ENCODE peak calls at places on chromosomes 16 and 17, in eight cellular contexts. G is activated CD8-positive, alpha-beta memory T cell treated with anti-CD3 and anti-CD28 coated beads, Interleukin-2, amount 50 U/mL, for 4 hours; S is Calu3; T is T-helper 9 cell; B is Jurkat, Clone E6-1; L is gastrocnemius medialis; K is activated T-helper 1 cell treated with Interleukin-2 at 50 U/mL for 16 hours; X is pancreas. A is an unnamed sample.

GRCh38 chr17:17723354-17724261 is 42.4 kb downstream of the RAI1 start:
- DNase-seq in G (peak; percentile 39), S (no peak), T (peak; percentile 17), B (no peak), L (no peak), K (no peak), X (no peak), A (peak; percentile 52)

GRCh38 chr17:63337579-63337978 is 108.5 kb downstream of the CYB561 start:
- DNase-seq in G (no peak), S (no peak), T (no peak), B (no peak), L (no peak), K (no peak), X (no peak), A (no peak)

GRCh38 chr17:7745748-7746470 is 28.4 kb downstream of the DNAH2 start:
- DNase-seq in G (no peak), S (peak; percentile 50), T (no peak), B (no peak), L (no peak), K (no peak), X (no peak), A (no peak)

GRCh38 chr17:50540485-50541401 is 6.2 kb upstream of the SPATA20 start:
- DNase-seq in G (no peak), S (no peak), T (no peak), B (no peak), L (no peak), K (no peak), X (peak; percentile 77), A (no peak)

GRCh38 chr16:6132121-6132520 is 1034.5 kb upstream of the EEF2KMT start:
- DNase-seq in G (no peak), S (no peak), T (no peak), B (peak; percentile 1), L (no peak), K (no peak), X (no peak), A (no peak)

GRCh38 chr16:88921603-88921995 is 55.1 kb upstream of the PABPN1L start:
- DNase-seq in G (no peak), S (no peak), T (no peak), B (peak; percentile 48), L (no peak), K (no peak), X (no peak), A (no peak)

GRCh38 chr17:62100050-62100449 is 35.0 kb upstream of the MED13 start:
- DNase-seq in G (no peak), S (no peak), T (no peak), B (no peak), L (no peak), K (no peak), X (no peak), A (no peak)

GRCh38 chr17:71828182-71828596 is 292.6 kb upstream of the SOX9 start:
- DNase-seq in G (no peak), S (no peak), T (no peak), B (no peak), L (no peak), K (no peak), X (no peak), A (no peak)

GRCh38 chr16:50103764-50104163 is 38.0 kb downstream of the HEATR3 start:
- DNase-seq in G (no peak), S (no peak), T (no peak), B (no peak), L (no peak), K (no peak), X (no peak), A (no peak)

GRCh38 chr17:45949755-45950320 is 49.2 kb upstream of the STH start:
- DNase-seq in G (no peak), S (no peak), T (no peak), B (no peak), L (no peak), K (no peak), X (no peak), A (no peak)

GRCh38 chr16:81681311-81681710 is 97.8 kb upstream of the PLCG2 start:
- DNase-seq in G (no peak), S (no peak), T (no peak), B (no peak), L (no peak), K (no peak), X (no peak), A (no peak)